ENCODE peak calls at places on chromosomes 7 and 10, in six cellular contexts. One of them, this sample, is unnamed.

GRCh38 chr7:112071856-112072255 is 134.3 kb downstream of the DOCK4 start:
- DNase-seq in pancreas: no peak
- DNase-seq in mammary epithelial cell: no peak
- DNase-seq in stomach: no peak
- DNase-seq in hepatocyte: no peak
- DNase-seq in mucosa of descending colon: no peak
- DNase-seq in this sample: no peak

GRCh38 chr7:22576941-22577927 is 77.2 kb upstream of the STEAP1B start:
- DNase-seq in pancreas: peak; percentile 27
- DNase-seq in mammary epithelial cell: peak; percentile 87
- DNase-seq in stomach: no peak
- DNase-seq in hepatocyte: peak; percentile 74
- DNase-seq in mucosa of descending colon: peak; percentile 25
- DNase-seq in this sample: no peak

GRCh38 chr10:74822101-74822500 is 4.3 kb upstream of the KAT6B start:
- DNase-seq in pancreas: no peak
- DNase-seq in mammary epithelial cell: no peak
- DNase-seq in stomach: peak; percentile 49
- DNase-seq in hepatocyte: no peak
- DNase-seq in mucosa of descending colon: no peak
- DNase-seq in this sample: no peak

GRCh38 chr10:93815304-93816091 is 57.8 kb downstream of the LGI1 start:
- DNase-seq in pancreas: no peak
- DNase-seq in mammary epithelial cell: peak; percentile 3
- DNase-seq in stomach: no peak
- DNase-seq in hepatocyte: peak; percentile 28
- DNase-seq in mucosa of descending colon: no peak
- DNase-seq in this sample: no peak

GRCh38 chr7:69706070-69706469 is 107.8 kb downstream of the AUTS2 start:
- DNase-seq in pancreas: no peak
- DNase-seq in mammary epithelial cell: no peak
- DNase-seq in stomach: no peak
- DNase-seq in hepatocyte: no peak
- DNase-seq in mucosa of descending colon: no peak
- DNase-seq in this sample: no peak

GRCh38 chr10:27679369-27679897 is 66.2 kb downstream of the MKX start:
- DNase-seq in pancreas: no peak
- DNase-seq in mammary epithelial cell: no peak
- DNase-seq in stomach: no peak
- DNase-seq in hepatocyte: no peak
- DNase-seq in mucosa of descending colon: no peak
- DNase-seq in this sample: no peak

GRCh38 chr7:103683348-103683747 is 237.3 kb upstream of the SLC26A5 start:
- DNase-seq in pancreas: no peak
- DNase-seq in mammary epithelial cell: no peak
- DNase-seq in stomach: no peak
- DNase-seq in hepatocyte: no peak
- DNase-seq in mucosa of descending colon: no peak
- DNase-seq in this sample: no peak

GRCh38 chr7:152516216-152516615 is 80.4 kb upstream of the KMT2C start:
- DNase-seq in pancreas: no peak
- DNase-seq in mammary epithelial cell: no peak
- DNase-seq in stomach: no peak
- DNase-seq in hepatocyte: no peak
- DNase-seq in mucosa of descending colon: no peak
- DNase-seq in this sample: peak; percentile 55

GRCh38 chr7:27252935-27253333 is 10.3 kb downstream of the EVX1 start:
- DNase-seq in pancreas: no peak
- DNase-seq in mammary epithelial cell: no peak
- DNase-seq in stomach: no peak
- DNase-seq in hepatocyte: no peak
- DNase-seq in mucosa of descending colon: no peak
- DNase-seq in this sample: no peak

GRCh38 chr7:46710927-46711326 is 789.9 kb upstream of the IGFBP3 start:
- DNase-seq in pancreas: no peak
- DNase-seq in mammary epithelial cell: peak; percentile 4
- DNase-seq in stomach: no peak
- DNase-seq in hepatocyte: no peak
- DNase-seq in mucosa of descending colon: no peak
- DNase-seq in this sample: no peak

GRCh38 chr7:54546081-54546985 is 4.2 kb downstream of the VSTM2A start:
- DNase-seq in pancreas: no peak
- DNase-seq in mammary epithelial cell: no peak
- DNase-seq in stomach: no peak
- DNase-seq in hepatocyte: peak; percentile 48
- DNase-seq in mucosa of descending colon: peak; percentile 16
- DNase-seq in this sample: no peak

GRCh38 chr10:117441812-117442443 is 66.7 kb upstream of the PDZD8 start:
- DNase-seq in pancreas: no peak
- DNase-seq in mammary epithelial cell: peak; percentile 94
- DNase-seq in stomach: no peak
- DNase-seq in hepatocyte: peak; percentile 14
- DNase-seq in mucosa of descending colon: no peak
- DNase-seq in this sample: peak; percentile 34

GRCh38 chr10:35216303-35216905 is 89.8 kb downstream of the CREM start:
- DNase-seq in pancreas: no peak
- DNase-seq in mammary epithelial cell: peak; percentile 35
- DNase-seq in stomach: peak; percentile 33
- DNase-seq in hepatocyte: no peak
- DNase-seq in mucosa of descending colon: peak; percentile 39
- DNase-seq in this sample: no peak

GRCh38 chr7:106986450-106986977 is 58.0 kb upstream of the PRKAR2B start:
- DNase-seq in pancreas: no peak
- DNase-seq in mammary epithelial cell: no peak
- DNase-seq in stomach: no peak
- DNase-seq in hepatocyte: no peak
- DNase-seq in mucosa of descending colon: no peak
- DNase-seq in this sample: no peak

GRCh38 chr10:34195364-34196057 is 619.6 kb downstream of the PARD3 start:
- DNase-seq in pancreas: no peak
- DNase-seq in mammary epithelial cell: no peak
- DNase-seq in stomach: no peak
- DNase-seq in hepatocyte: no peak
- DNase-seq in mucosa of descending colon: no peak
- DNase-seq in this sample: no peak

GRCh38 chr10:131149111-131149510 is 162.4 kb downstream of the TCERG1L start:
- DNase-seq in pancreas: no peak
- DNase-seq in mammary epithelial cell: no peak
- DNase-seq in stomach: no peak
- DNase-seq in hepatocyte: no peak
- DNase-seq in mucosa of descending colon: no peak
- DNase-seq in this sample: no peak

GRCh38 chr10:70974351-70974901 is 86.1 kb upstream of the PCBD1 start:
- DNase-seq in pancreas: no peak
- DNase-seq in mammary epithelial cell: peak; percentile 17
- DNase-seq in stomach: no peak
- DNase-seq in hepatocyte: peak; percentile 20
- DNase-seq in mucosa of descending colon: no peak
- DNase-seq in this sample: no peak

GRCh38 chr7:68434857-68435256 is 1163.4 kb upstream of the AUTS2 start:
- DNase-seq in pancreas: no peak
- DNase-seq in mammary epithelial cell: no peak
- DNase-seq in stomach: no peak
- DNase-seq in hepatocyte: no peak
- DNase-seq in mucosa of descending colon: no peak
- DNase-seq in this sample: no peak

GRCh38 chr10:132487241-132488135 is 50.1 kb upstream of the INPP5A start:
- DNase-seq in pancreas: no peak
- DNase-seq in mammary epithelial cell: no peak
- DNase-seq in stomach: no peak
- DNase-seq in hepatocyte: no peak
- DNase-seq in mucosa of descending colon: no peak
- DNase-seq in this sample: no peak

GRCh38 chr10:124469956-124470484 is 8.4 kb downstream of the LHPP start:
- DNase-seq in pancreas: no peak
- DNase-seq in mammary epithelial cell: no peak
- DNase-seq in stomach: no peak
- DNase-seq in hepatocyte: no peak
- DNase-seq in mucosa of descending colon: no peak
- DNase-seq in this sample: no peak

GRCh38 chr10:124472071-124472470 is 10.4 kb downstream of the LHPP start:
- DNase-seq in pancreas: no peak
- DNase-seq in mammary epithelial cell: no peak
- DNase-seq in stomach: no peak
- DNase-seq in hepatocyte: no peak
- DNase-seq in mucosa of descending colon: no peak
- DNase-seq in this sample: no peak

GRCh38 chr10:124468624-124469023 is 7.0 kb downstream of the LHPP start:
- DNase-seq in pancreas: no peak
- DNase-seq in mammary epithelial cell: no peak
- DNase-seq in stomach: no peak
- DNase-seq in hepatocyte: no peak
- DNase-seq in mucosa of descending colon: no peak
- DNase-seq in this sample: no peak

GRCh38 chr10:124473070-124473469 is 11.4 kb downstream of the LHPP start:
- DNase-seq in pancreas: no peak
- DNase-seq in mammary epithelial cell: no peak
- DNase-seq in stomach: no peak
- DNase-seq in hepatocyte: no peak
- DNase-seq in mucosa of descending colon: no peak
- DNase-seq in this sample: no peak

DNA sequence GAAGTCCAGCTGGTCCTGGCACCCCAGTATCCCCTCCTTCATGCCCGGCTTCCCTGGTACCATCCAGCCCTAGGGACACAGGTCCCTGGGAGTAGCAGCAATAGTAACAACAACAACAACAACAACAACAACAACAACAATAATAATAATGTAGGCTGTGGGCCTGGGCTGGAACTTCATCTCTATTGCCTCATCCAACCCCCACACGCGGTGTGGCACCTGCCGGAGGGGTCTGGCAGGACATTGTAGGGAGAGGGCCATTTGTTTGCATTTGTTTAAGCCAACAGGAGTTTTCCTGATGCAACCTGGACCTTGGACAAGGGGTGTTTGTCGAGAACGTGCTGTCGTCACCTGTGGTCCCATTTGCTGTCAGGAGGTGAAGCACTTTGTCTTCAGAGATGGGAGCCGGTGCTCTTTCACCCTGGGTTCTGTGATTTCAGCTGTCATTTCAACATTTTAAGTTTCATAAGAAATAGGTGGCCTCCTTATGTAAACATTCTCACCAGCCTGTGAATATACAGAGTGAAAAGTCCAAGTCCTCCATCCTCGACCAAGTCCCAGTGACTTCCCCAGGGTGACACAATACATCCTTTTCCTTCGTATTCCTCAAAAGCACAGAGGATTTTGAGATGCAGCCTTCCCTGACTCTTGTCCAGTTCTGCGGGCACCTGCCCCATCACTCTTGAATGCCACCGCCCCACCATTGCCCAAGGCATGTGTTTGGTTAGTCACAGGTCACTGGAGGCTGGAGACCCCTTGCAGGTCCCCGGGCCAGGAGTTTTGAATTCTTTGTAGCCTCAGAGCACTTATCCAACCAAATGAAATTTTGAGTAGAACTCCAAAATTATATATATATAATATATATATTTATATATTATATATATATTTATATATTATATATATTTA is 9.2 kb downstream of the LHPP start:
- DNase-seq in pancreas: peak; percentile 18
- DNase-seq in mammary epithelial cell: no peak
- DNase-seq in stomach: no peak
- DNase-seq in hepatocyte: peak; percentile 86
- DNase-seq in mucosa of descending colon: no peak
- DNase-seq in this sample: no peak
- H3K4me1 ChIP-seq in pancreas: no peaks in the 10 kb centered on the region
- H3K4me1 ChIP-seq in mammary epithelial cell: no peaks in the 10 kb centered on the region
- H3K4me1 ChIP-seq in stomach: no peaks in the 10 kb centered on the region
- H3K4me1 ChIP-seq in hepatocyte: peaks cover 20% of the 10 kb centered on the region
- H3K4me1 ChIP-seq in mucosa of descending colon: no peaks in the 10 kb centered on the region
- H3K4me1 ChIP-seq in this sample: no peaks in the 10 kb centered on the region

DNA sequence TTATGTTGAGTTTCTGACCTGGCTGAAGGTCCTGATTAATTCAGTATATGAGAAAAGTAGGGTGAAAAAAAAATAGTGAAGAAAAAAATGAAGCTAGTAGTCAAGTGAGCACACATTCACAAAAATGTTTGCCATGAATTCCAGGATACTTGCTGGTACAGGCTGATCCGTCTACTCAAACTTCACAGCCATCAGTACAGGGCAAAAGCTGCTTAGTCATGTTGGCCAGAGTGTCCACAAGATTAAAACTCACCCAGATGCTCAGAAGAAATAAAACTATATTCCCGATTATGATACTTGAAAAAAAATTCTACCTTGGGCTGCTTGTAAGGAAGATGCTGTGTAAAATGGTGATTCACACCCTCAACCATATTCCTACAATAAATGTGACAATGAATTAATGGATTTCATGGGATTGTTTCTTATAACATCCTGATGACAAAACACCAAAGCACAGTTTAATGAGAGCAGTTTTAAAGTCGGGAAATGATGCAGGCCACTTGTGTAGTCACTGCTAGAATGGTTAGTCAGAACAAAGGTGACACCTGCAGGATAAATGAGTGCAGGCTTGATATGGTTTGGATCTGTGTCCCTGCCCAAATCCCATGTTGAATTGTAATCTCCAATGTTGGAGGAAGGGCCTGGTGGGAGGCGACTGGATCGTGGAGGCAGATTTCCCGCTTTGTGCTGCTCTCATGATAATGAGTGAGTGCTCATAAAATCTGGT is 49.2 kb upstream of the ANKRD1 start:
- DNase-seq in pancreas: no peak
- DNase-seq in mammary epithelial cell: peak; percentile 48
- DNase-seq in stomach: no peak
- DNase-seq in hepatocyte: no peak
- DNase-seq in mucosa of descending colon: no peak
- DNase-seq in this sample: no peak
- TF ChIP-seq CTCF in pancreas: no peak
- TF ChIP-seq CTCF in mammary epithelial cell: peak; percentile 41
- TF ChIP-seq CTCF in stomach: no peak
- TF ChIP-seq CTCF in hepatocyte: peak; percentile 4
- TF ChIP-seq CTCF in mucosa of descending colon: no peak
- TF ChIP-seq CTCF in this sample: no peak

DNA sequence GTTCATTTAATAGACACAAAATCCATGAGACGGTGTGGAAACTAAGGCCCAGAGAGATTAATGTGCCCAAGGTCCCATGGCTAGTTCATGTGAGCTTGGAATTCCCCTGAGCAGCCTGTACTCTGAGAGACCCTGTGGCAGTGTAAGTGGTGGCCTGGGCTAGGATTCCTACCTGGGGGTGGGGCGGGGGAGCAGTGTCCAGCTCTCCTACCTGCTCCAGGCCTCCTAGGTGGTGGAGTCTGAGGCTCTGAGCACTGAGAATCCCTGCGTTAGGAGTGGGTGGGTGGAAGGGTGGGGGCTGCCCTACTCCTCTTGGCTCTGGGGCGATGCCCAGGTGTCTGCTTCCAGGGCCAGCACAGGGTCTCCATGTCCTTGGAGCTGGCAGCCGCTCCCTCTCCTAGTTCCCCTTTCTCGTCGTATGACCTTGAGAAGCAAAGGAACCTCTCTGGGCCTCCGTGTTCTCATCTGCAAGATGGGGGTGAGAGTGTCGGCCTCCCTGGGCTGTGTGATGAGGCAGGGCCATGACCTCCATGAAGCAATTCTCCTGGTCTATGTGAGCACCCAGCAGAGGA is 2.5 kb downstream of the SNCG start:
- DNase-seq in pancreas: no peak
- DNase-seq in mammary epithelial cell: no peak
- DNase-seq in stomach: no peak
- DNase-seq in hepatocyte: no peak
- DNase-seq in mucosa of descending colon: no peak
- DNase-seq in this sample: no peak
- H3K4me1 ChIP-seq in pancreas: no peaks in the 10 kb centered on the region
- H3K4me1 ChIP-seq in mammary epithelial cell: peaks cover 54% of the 10 kb centered on the region
- H3K4me1 ChIP-seq in stomach: peaks cover 36% of the 10 kb centered on the region
- H3K4me1 ChIP-seq in hepatocyte: peaks cover 16% of the 10 kb centered on the region
- H3K4me1 ChIP-seq in mucosa of descending colon: no peaks in the 10 kb centered on the region
- H3K4me1 ChIP-seq in this sample: peaks cover 33% of the 10 kb centered on the region

GRCh38 chr7:108875139-108875538 is 305.5 kb downstream of the DNAJB9 start:
- DNase-seq in pancreas: no peak
- DNase-seq in mammary epithelial cell: peak; percentile 0
- DNase-seq in stomach: no peak
- DNase-seq in hepatocyte: no peak
- DNase-seq in mucosa of descending colon: no peak
- DNase-seq in this sample: no peak
- TF ChIP-seq CTCF in pancreas: no peak
- TF ChIP-seq CTCF in mammary epithelial cell: peak; percentile 40
- TF ChIP-seq CTCF in stomach: no peak
- TF ChIP-seq CTCF in hepatocyte: no peak
- TF ChIP-seq CTCF in mucosa of descending colon: no peak
- TF ChIP-seq CTCF in this sample: no peak

This sample was measured in left lung.